ENCODE peak calls at places on chromosome 18, in nine cellular contexts. J is activated CD8-positive, alpha-beta T cell treated with anti-CD3 and anti-CD28 coated beads for 36 hours; B is activated naive CD4-positive, alpha-beta T cell treated with anti-CD3 and anti-CD28 coated beads, Interleukin-2, amount 50 U/mL, for 72 hours; O is omental fat pad; S is effector memory CD8-positive, alpha-beta T cell; V is stimulated activated effector memory CD8-positive, alpha-beta T cell treated with anti-CD3 and anti-CD28 coated beads, Interleukin-12 subunit alpha, Interleukin-12 subunit beta, amount 100 ng/mL, for 72 hours; F is stimulated activated naive CD8-positive, alpha-beta T cell treated with anti-CD3 and anti-CD28 coated beads, Interleukin-15, amount 100 ng/mL, for 72 hours; G is naive thymus-derived CD4-positive, alpha-beta T cell; Y is activated naive CD8-positive, alpha-beta T cell treated with anti-CD3 and anti-CD28 coated beads, Interleukin-2, amount 10 ng/mL, durations not matched to agents 7 days and 5 days. T is an unnamed sample.
A peak's percentile ranks its signal among the peaks of the same experiment; 100 is the strongest.

GRCh38 chr18:76203552-76203951 is 291.5 kb downstream of the ZNF516 start:
- ATAC-seq in J (no peak), B (no peak), O (no peak), S (no peak), V (peak; percentile 37), F (peak; percentile 69), G (no peak), Y (no peak), T (peak; percentile 32)

GRCh38 chr18:41324934-41325333 is 630.1 kb upstream of the PIK3C3 start:
- ATAC-seq in J (no peak), B (no peak), O (no peak), S (no peak), V (no peak), F (no peak), G (no peak), Y (no peak), T (no peak)

GRCh38 chr18:36895606-36896005 is 66.7 kb downstream of the KIAA1328 start:
- ATAC-seq in J (no peak), B (no peak), O (no peak), S (no peak), V (no peak), F (no peak), G (no peak), Y (no peak), T (no peak)

GRCh38 chr18:49628993-49629795 is 67.3 kb downstream of the LIPG start:
- ATAC-seq in J (no peak), B (no peak), O (no peak), S (no peak), V (no peak), F (no peak), G (no peak), Y (no peak), T (no peak)

GRCh38 chr18:23194150-23194968 is 59.1 kb downstream of the CABLES1 start:
- ATAC-seq in J (no peak), B (no peak), O (no peak), S (no peak), V (no peak), F (no peak), G (no peak), Y (no peak), T (no peak)

GRCh38 chr18:36411745-36412168 is 114.2 kb downstream of the FHOD3 start:
- ATAC-seq in J (no peak), B (no peak), O (no peak), S (no peak), V (no peak), F (no peak), G (no peak), Y (no peak), T (no peak)

GRCh38 chr18:30970201-30970816 is 72.2 kb downstream of the DSC3 start:
- ATAC-seq in J (no peak), B (no peak), O (no peak), S (no peak), V (no peak), F (no peak), G (no peak), Y (no peak), T (no peak)

GRCh38 chr18:12406376-12407111 is 1.2 kb upstream of the PRELID3A start:
- ATAC-seq in J (no peak), B (no peak), O (no peak), S (no peak), V (no peak), F (no peak), G (no peak), Y (no peak), T (no peak)

GRCh38 chr18:22408059-22408458 is 9.7 kb downstream of the CTAGE1 start:
- ATAC-seq in J (no peak), B (no peak), O (no peak), S (peak; percentile 87), V (peak; percentile 63), F (no peak), G (peak; percentile 62), Y (no peak), T (no peak)

GRCh38 chr18:44803019-44803650 is 122.4 kb downstream of the SETBP1 start:
- ATAC-seq in J (no peak), B (no peak), O (no peak), S (no peak), V (no peak), F (no peak), G (no peak), Y (no peak), T (no peak)

GRCh38 chr18:35163736-35164532 is 76.9 kb upstream of the ZNF397 start:
- ATAC-seq in J (no peak), B (no peak), O (no peak), S (no peak), V (no peak), F (no peak), G (no peak), Y (no peak), T (no peak)

GRCh38 chr18:28801876-28802275 is 624.9 kb upstream of the CDH2 start:
- ATAC-seq in J (no peak), B (no peak), O (no peak), S (no peak), V (no peak), F (no peak), G (no peak), Y (no peak), T (no peak)

T was measured in activated T-helper 17 cell treated with anti-CD3 and anti-CD28 coated beads, Interleukin-2, amount 50 U/mL, for 72 hours.